ENCODE peak calls at places on chromosome 20, in eight cellular contexts. O is stimulated activated CD8-positive, alpha-beta memory T cell treated with anti-CD3 and anti-CD28 coated beads, Interleukin-4, amount 100 ng/mL, for 24 hours; L is AG04450; C is fibroblast of the conjunctiva; U is IMR-90; N is Right ventricle myocardium superior; M is Jurkat, Clone E6-1; T is GM23338. B is an unnamed sample.

GRCh38 chr20:50214226-50215024 is 23.8 kb downstream of the CEBPB start:
- DNase-seq in O (no peak), L (no peak), C (no peak), U (no peak), N (no peak), M (no peak), T (no peak), B (no peak)

GRCh38 chr20:63697868-63698545 is 1.6 kb downstream of the TNFRSF6B start:
- DNase-seq in O (no peak), L (no peak), C (no peak), U (no peak), N (peak), M (no peak), T (peak), B (peak)

GRCh38 chr20:17202668-17203067 is 24.2 kb upstream of the PCSK2 start:
- DNase-seq in O (no peak), L (no peak), C (no peak), U (no peak), N (no peak), M (no peak), T (peak), B (no peak)

GRCh38 chr20:33316958-33317357 is 33.9 kb downstream of the BPIFB1 start:
- DNase-seq in O (no peak), L (no peak), C (no peak), U (no peak), N (no peak), M (no peak), T (no peak), B (no peak)

GRCh38 chr20:48163521-48163920 is 378.2 kb upstream of the SULF2 start:
- DNase-seq in O (no peak), L (no peak), C (no peak), U (no peak), N (no peak), M (no peak), T (no peak), B (no peak)

GRCh38 chr20:53387983-53388675 is 205.5 kb downstream of the ZNF217 start:
- DNase-seq in O (no peak), L (no peak), C (no peak), U (no peak), N (no peak), M (peak), T (no peak), B (no peak)

GRCh38 chr20:3414122-3414521 is 6.7 kb upstream of the DNAAF9 start:
- DNase-seq in O (no peak), L (no peak), C (no peak), U (no peak), N (no peak), M (no peak), T (no peak), B (no peak)

GRCh38 chr20:21125072-21125848 is 622 bp upstream of the KIZ start:
- DNase-seq in O (no peak), L (no peak), C (no peak), U (peak), N (peak), M (no peak), T (peak), B (peak)

GRCh38 chr20:62476074-62476838 is 461 bp upstream of the GATA5 start:
- DNase-seq in O (no peak), L (no peak), C (no peak), U (no peak), N (peak), M (no peak), T (peak), B (no peak)

GRCh38 chr20:32528291-32528891 is 56.7 kb downstream of the NOL4L start:
- DNase-seq in O (no peak), L (no peak), C (no peak), U (no peak), N (peak), M (no peak), T (no peak), B (no peak)

GRCh38 chr20:36605309-36606170 is at the start of gene RAB5IF:
- DNase-seq in O (peak), L (peak), C (peak), U (peak), N (peak), M (peak), T (peak), B (peak)

GRCh38 chr20:46808565-46808964 is 86.1 kb upstream of the EYA2 start:
- DNase-seq in O (no peak), L (no peak), C (no peak), U (no peak), N (no peak), M (no peak), T (no peak), B (no peak)

GRCh38 chr20:24970030-24970553 is 21.0 kb downstream of the CST7 start:
- DNase-seq in O (no peak), L (no peak), C (no peak), U (no peak), N (no peak), M (no peak), T (no peak), B (no peak)

GRCh38 chr20:32763202-32763999 is 1.2 kb downstream of the DNMT3B start:
- DNase-seq in O (no peak), L (no peak), C (no peak), U (no peak), N (no peak), M (no peak), T (peak), B (no peak)

GRCh38 chr20:53905019-53905847 is 165.2 kb downstream of the BCAS1 start:
- DNase-seq in O (no peak), L (no peak), C (no peak), U (no peak), N (no peak), M (no peak), T (no peak), B (no peak)

GRCh38 chr20:52595492-52595891 is 376.7 kb upstream of the TSHZ2 start:
- DNase-seq in O (no peak), L (no peak), C (no peak), U (no peak), N (no peak), M (no peak), T (no peak), B (no peak)

GRCh38 chr20:33083544-33084340 is 4.3 kb downstream of the BPIFB4 start:
- DNase-seq in O (no peak), L (no peak), C (no peak), U (no peak), N (no peak), M (no peak), T (no peak), B (no peak)

GRCh38 chr20:33267691-33268090 is 15.3 kb upstream of the BPIFB1 start:
- DNase-seq in O (no peak), L (no peak), C (no peak), U (no peak), N (no peak), M (no peak), T (no peak), B (no peak)

GRCh38 chr20:46520976-46521579 is 7.7 kb upstream of the ZNF334 start:
- DNase-seq in O (no peak), L (peak), C (peak), U (peak), N (peak), M (peak), T (peak), B (peak)

GRCh38 chr20:13777171-13777601 is 7.5 kb downstream of the ESF1 start:
- DNase-seq in O (no peak), L (no peak), C (no peak), U (peak), N (no peak), M (no peak), T (no peak), B (no peak)

GRCh38 chr20:42024653-42025052 is 406.5 kb upstream of the CHD6 start:
- DNase-seq in O (no peak), L (no peak), C (no peak), U (no peak), N (no peak), M (peak), T (no peak), B (no peak)

GRCh38 chr20:62902926-62903615 is 23.2 kb downstream of the DIDO1 start:
- DNase-seq in O (no peak), L (peak), C (no peak), U (peak), N (no peak), M (no peak), T (no peak), B (no peak)

GRCh38 chr20:36010745-36011326 is 42.4 kb downstream of the CNBD2 start:
- DNase-seq in O (no peak), L (no peak), C (no peak), U (no peak), N (no peak), M (no peak), T (no peak), B (no peak)

GRCh38 chr20:63829598-63829942 is 1.5 kb downstream of the ZBTB46 start:
- DNase-seq in O (no peak), L (no peak), C (no peak), U (no peak), N (no peak), M (no peak), T (no peak), B (no peak)